ENCODE peak calls at places on chromosome 22, in nine cellular contexts. A is heart right ventricle; G is NCI-H2171 treated with DMSO at 0.1 percent for 48 hours; M is iPS-NIHi11; R is stimulated activated effector memory CD8-positive, alpha-beta T cell treated with anti-CD3 and anti-CD28 coated beads, Interleukin-12 subunit alpha, Interleukin-12 subunit beta, amount 100 ng/mL, for 72 hours; C is nephron progenitor cell; V is endothelial cell; J is kidney; D is progenitor cell of endocrine pancreas. Z is an unnamed sample.

GRCh38 chr22:20130739-20131592 is 638 bp upstream of the ZDHHC8 start:
- DNase-seq in A (peak), G (peak), M (peak), R (peak), C (peak), V (peak), J (peak), D (peak), Z (no peak)

GRCh38 chr22:39716534-39716933 is 146.0 kb downstream of the CACNA1I start:
- DNase-seq in A (no peak), G (no peak), M (no peak), R (no peak), C (no peak), V (no peak), J (peak), D (no peak), Z (no peak)

GRCh38 chr22:49814164-49814686 is 13.4 kb downstream of the BRD1 start:
- DNase-seq in A (no peak), G (no peak), M (no peak), R (no peak), C (no peak), V (no peak), J (no peak), D (no peak), Z (no peak)

GRCh38 chr22:34410111-34410510 is 489.8 kb upstream of the LARGE1 start:
- DNase-seq in A (no peak), G (no peak), M (no peak), R (no peak), C (no peak), V (no peak), J (no peak), D (no peak), Z (no peak)

GRCh38 chr22:48303360-48303725 is 1524.3 kb downstream of the BRD1 start:
- DNase-seq in A (no peak), G (no peak), M (no peak), R (no peak), C (no peak), V (no peak), J (no peak), D (no peak), Z (no peak)

GRCh38 chr22:36101756-36102155 is 58.8 kb downstream of the APOL3 start:
- DNase-seq in A (no peak), G (no peak), M (no peak), R (no peak), C (no peak), V (no peak), J (no peak), D (no peak), Z (no peak)

GRCh38 chr22:50342651-50343540 is at the start of gene PPP6R2:
- DNase-seq in A (peak), G (peak), M (peak), R (peak), C (peak), V (peak), J (peak), D (peak), Z (peak)

GRCh38 chr22:37802310-37803194 is 5.2 kb upstream of the GCAT start:
- DNase-seq in A (peak), G (peak), M (peak), R (no peak), C (peak), V (peak), J (peak), D (peak), Z (no peak)

GRCh38 chr22:49218142-49218541 is 609.5 kb downstream of the BRD1 start:
- DNase-seq in A (no peak), G (no peak), M (no peak), R (no peak), C (no peak), V (no peak), J (no peak), D (no peak), Z (peak)

GRCh38 chr22:28978158-28978557 is 83.5 kb downstream of the C22orf31 start:
- DNase-seq in A (no peak), G (no peak), M (no peak), R (no peak), C (no peak), V (no peak), J (no peak), D (no peak), Z (no peak)

GRCh38 chr22:40694409-40694808 is 15.1 kb downstream of the MCHR1 start:
- DNase-seq in A (no peak), G (peak), M (no peak), R (no peak), C (no peak), V (no peak), J (no peak), D (no peak), Z (no peak)